ENCODE peak calls at places on chromosomes 7 and 10, in four cellular contexts. One of them, this sample, is unnamed.
A peak's percentile ranks its signal among the peaks of the same experiment; 100 is the strongest.

GRCh38 chr7:137818036-137818435 is 28.7 kb downstream of the DGKI start:
- DNase-seq in progenitor cell of endocrine pancreas: no peak
- DNase-seq in NCI-H1694 treated with DMSO at 0.1 percent for 48 hours: no peak
- DNase-seq in uterus: no peak
- DNase-seq in this sample: no peak

GRCh38 chr10:53839437-53840039 is 961.5 kb downstream of the PCDH15 start:
- DNase-seq in progenitor cell of endocrine pancreas: no peak
- DNase-seq in uterus: no peak
- DNase-seq in NCI-H1694 treated with DMSO at 0.1 percent for 48 hours: peak; percentile 1
- DNase-seq in this sample: peak; percentile 20

GRCh38 chr7:145909956-145910611 is 206.5 kb upstream of the CNTNAP2 start:
- DNase-seq in progenitor cell of endocrine pancreas: no peak
- DNase-seq in NCI-H1694 treated with DMSO at 0.1 percent for 48 hours: no peak
- DNase-seq in uterus: no peak
- DNase-seq in this sample: no peak

GRCh38 chr7:131529179-131529578 is 27.2 kb downstream of the PODXL start:
- DNase-seq in uterus: no peak
- DNase-seq in NCI-H1694 treated with DMSO at 0.1 percent for 48 hours: no peak
- DNase-seq in progenitor cell of endocrine pancreas: no peak
- DNase-seq in this sample: no peak

GRCh38 chr10:73159038-73159648 is 8.7 kb downstream of the ECD start:
- DNase-seq in uterus: peak; percentile 47
- DNase-seq in NCI-H1694 treated with DMSO at 0.1 percent for 48 hours: peak; percentile 16
- DNase-seq in progenitor cell of endocrine pancreas: peak; percentile 20
- DNase-seq in this sample: peak; percentile 39

GRCh38 chr10:8776926-8777625 is 722.6 kb downstream of the GATA3 start:
- DNase-seq in uterus: no peak
- DNase-seq in NCI-H1694 treated with DMSO at 0.1 percent for 48 hours: no peak
- DNase-seq in progenitor cell of endocrine pancreas: no peak
- DNase-seq in this sample: no peak

GRCh38 chr7:121204537-121204936 is 124.3 kb upstream of the WNT16 start:
- DNase-seq in NCI-H1694 treated with DMSO at 0.1 percent for 48 hours: no peak
- DNase-seq in uterus: no peak
- DNase-seq in progenitor cell of endocrine pancreas: no peak
- DNase-seq in this sample: no peak

GRCh38 chr7:103480771-103481170 is 34.8 kb upstream of the SLC26A5 start:
- DNase-seq in progenitor cell of endocrine pancreas: no peak
- DNase-seq in uterus: no peak
- DNase-seq in NCI-H1694 treated with DMSO at 0.1 percent for 48 hours: no peak
- DNase-seq in this sample: no peak

GRCh38 chr10:118343115-118343514 is 991 bp upstream of the FAM204A start:
- DNase-seq in uterus: no peak
- DNase-seq in progenitor cell of endocrine pancreas: no peak
- DNase-seq in NCI-H1694 treated with DMSO at 0.1 percent for 48 hours: no peak
- DNase-seq in this sample: no peak

GRCh38 chr7:1156782-1157535 is 3.0 kb downstream of the ZFAND2A start:
- DNase-seq in progenitor cell of endocrine pancreas: no peak
- DNase-seq in uterus: no peak
- DNase-seq in NCI-H1694 treated with DMSO at 0.1 percent for 48 hours: no peak
- DNase-seq in this sample: no peak

GRCh38 chr10:117318909-117319308 is 56.3 kb downstream of the PDZD8 start:
- DNase-seq in progenitor cell of endocrine pancreas: no peak
- DNase-seq in uterus: no peak
- DNase-seq in NCI-H1694 treated with DMSO at 0.1 percent for 48 hours: no peak
- DNase-seq in this sample: no peak

GRCh38 chr10:12418725-12419278 is 69.5 kb downstream of the CAMK1D start:
- DNase-seq in progenitor cell of endocrine pancreas: no peak
- DNase-seq in uterus: peak; percentile 42
- DNase-seq in NCI-H1694 treated with DMSO at 0.1 percent for 48 hours: no peak
- DNase-seq in this sample: no peak

GRCh38 chr7:48837266-48837665 is 87.1 kb upstream of the CDC14C start:
- DNase-seq in NCI-H1694 treated with DMSO at 0.1 percent for 48 hours: no peak
- DNase-seq in uterus: no peak
- DNase-seq in progenitor cell of endocrine pancreas: no peak
- DNase-seq in this sample: no peak

GRCh38 chr7:76383089-76383944 is 24.5 kb upstream of the YWHAG start:
- DNase-seq in uterus: no peak
- DNase-seq in progenitor cell of endocrine pancreas: no peak
- DNase-seq in NCI-H1694 treated with DMSO at 0.1 percent for 48 hours: no peak
- DNase-seq in this sample: no peak

GRCh38 chr10:106506509-106507265 is 657.8 kb downstream of the SORCS1 start:
- DNase-seq in NCI-H1694 treated with DMSO at 0.1 percent for 48 hours: no peak
- DNase-seq in progenitor cell of endocrine pancreas: no peak
- DNase-seq in uterus: no peak
- DNase-seq in this sample: no peak

GRCh38 chr7:125391921-125392320 is 462.3 kb upstream of the POT1 start:
- DNase-seq in NCI-H1694 treated with DMSO at 0.1 percent for 48 hours: no peak
- DNase-seq in uterus: no peak
- DNase-seq in progenitor cell of endocrine pancreas: no peak
- DNase-seq in this sample: no peak

GRCh38 chr10:31030216-31030615 is 1.4 kb downstream of the ZNF438 start:
- DNase-seq in progenitor cell of endocrine pancreas: no peak
- DNase-seq in NCI-H1694 treated with DMSO at 0.1 percent for 48 hours: no peak
- DNase-seq in uterus: no peak
- DNase-seq in this sample: no peak

GRCh38 chr10:19788075-19788686 is 28.1 kb upstream of the PLXDC2 start:
- DNase-seq in uterus: no peak
- DNase-seq in progenitor cell of endocrine pancreas: no peak
- DNase-seq in NCI-H1694 treated with DMSO at 0.1 percent for 48 hours: peak; percentile 19
- DNase-seq in this sample: no peak

GRCh38 chr7:75987026-75987804 is 7.2 kb downstream of the TMEM120A start:
- DNase-seq in NCI-H1694 treated with DMSO at 0.1 percent for 48 hours: no peak
- DNase-seq in progenitor cell of endocrine pancreas: no peak
- DNase-seq in uterus: peak; percentile 12
- DNase-seq in this sample: no peak

GRCh38 chr7:102061981-102062390 is 224.7 kb upstream of the SH2B2 start:
- DNase-seq in progenitor cell of endocrine pancreas: no peak
- DNase-seq in NCI-H1694 treated with DMSO at 0.1 percent for 48 hours: no peak
- DNase-seq in uterus: no peak
- DNase-seq in this sample: no peak

GRCh38 chr7:70178787-70179186 is 580.5 kb downstream of the AUTS2 start:
- DNase-seq in progenitor cell of endocrine pancreas: no peak
- DNase-seq in uterus: no peak
- DNase-seq in NCI-H1694 treated with DMSO at 0.1 percent for 48 hours: no peak
- DNase-seq in this sample: no peak

GRCh38 chr10:62083868-62084267 is 182.4 kb downstream of the ARID5B start:
- DNase-seq in uterus: peak; percentile 69
- DNase-seq in progenitor cell of endocrine pancreas: no peak
- DNase-seq in NCI-H1694 treated with DMSO at 0.1 percent for 48 hours: peak; percentile 91
- DNase-seq in this sample: no peak

GRCh38 chr7:135976312-135977019 is 693 bp downstream of the MTPN start:
- DNase-seq in progenitor cell of endocrine pancreas: no peak
- DNase-seq in uterus: no peak
- DNase-seq in NCI-H1694 treated with DMSO at 0.1 percent for 48 hours: no peak
- DNase-seq in this sample: no peak

GRCh38 chr10:97596101-97597055 is 6.9 kb downstream of the C10orf62 start:
- DNase-seq in NCI-H1694 treated with DMSO at 0.1 percent for 48 hours: no peak
- DNase-seq in uterus: peak; percentile 60
- DNase-seq in progenitor cell of endocrine pancreas: no peak
- DNase-seq in this sample: no peak

GRCh38 chr7:1243964-1244416 is 11.3 kb downstream of the UNCX start:
- DNase-seq in progenitor cell of endocrine pancreas: no peak
- DNase-seq in NCI-H1694 treated with DMSO at 0.1 percent for 48 hours: no peak
- DNase-seq in uterus: no peak
- DNase-seq in this sample: no peak

GRCh38 chr10:60434418-60435046 is 44.9 kb upstream of the ANK3 start:
- DNase-seq in uterus: peak; percentile 18
- DNase-seq in progenitor cell of endocrine pancreas: no peak
- DNase-seq in NCI-H1694 treated with DMSO at 0.1 percent for 48 hours: peak; percentile 69
- DNase-seq in this sample: peak; percentile 90

GRCh38 chr10:11742009-11742778 is at the start of gene ECHDC3:
- DNase-seq in uterus: peak; percentile 67
- DNase-seq in NCI-H1694 treated with DMSO at 0.1 percent for 48 hours: no peak
- DNase-seq in progenitor cell of endocrine pancreas: no peak
- DNase-seq in this sample: peak; percentile 11

GRCh38 chr10:128287921-128288320 is 161.7 kb upstream of the MKI67 start:
- DNase-seq in NCI-H1694 treated with DMSO at 0.1 percent for 48 hours: no peak
- DNase-seq in uterus: no peak
- DNase-seq in progenitor cell of endocrine pancreas: no peak
- DNase-seq in this sample: no peak

GRCh38 chr10:126208736-126209317 is 179.4 kb downstream of the ADAM12 start:
- DNase-seq in uterus: no peak
- DNase-seq in progenitor cell of endocrine pancreas: no peak
- DNase-seq in NCI-H1694 treated with DMSO at 0.1 percent for 48 hours: no peak
- DNase-seq in this sample: no peak

GRCh38 chr10:93274419-93274818 is 200.7 kb downstream of the CYP26A1 start:
- DNase-seq in uterus: no peak
- DNase-seq in progenitor cell of endocrine pancreas: no peak
- DNase-seq in NCI-H1694 treated with DMSO at 0.1 percent for 48 hours: no peak
- DNase-seq in this sample: no peak

GRCh38 chr10:3803295-3803883 is 18.4 kb upstream of the KLF6 start:
- DNase-seq in progenitor cell of endocrine pancreas: no peak
- DNase-seq in NCI-H1694 treated with DMSO at 0.1 percent for 48 hours: no peak
- DNase-seq in uterus: no peak
- DNase-seq in this sample: no peak

GRCh38 chr10:15316144-15316543 is 54.9 kb downstream of the FAM171A1 start:
- DNase-seq in progenitor cell of endocrine pancreas: no peak
- DNase-seq in uterus: no peak
- DNase-seq in NCI-H1694 treated with DMSO at 0.1 percent for 48 hours: no peak
- DNase-seq in this sample: no peak

GRCh38 chr10:103475437-103475836 is 3.6 kb downstream of the CALHM3 start:
- DNase-seq in NCI-H1694 treated with DMSO at 0.1 percent for 48 hours: no peak
- DNase-seq in progenitor cell of endocrine pancreas: no peak
- DNase-seq in uterus: no peak
- DNase-seq in this sample: no peak

GRCh38 chr10:102468683-102469082 is 17.3 kb upstream of the C10orf95 start:
- DNase-seq in progenitor cell of endocrine pancreas: no peak
- DNase-seq in uterus: no peak
- DNase-seq in NCI-H1694 treated with DMSO at 0.1 percent for 48 hours: no peak
- DNase-seq in this sample: no peak

GRCh38 chr7:116834815-116835533 is 27.4 kb upstream of the CAPZA2 start:
- DNase-seq in progenitor cell of endocrine pancreas: no peak
- DNase-seq in uterus: no peak
- DNase-seq in NCI-H1694 treated with DMSO at 0.1 percent for 48 hours: no peak
- DNase-seq in this sample: no peak

GRCh38 chr10:22620140-22620857 is 94.1 kb downstream of the PIP4K2A start:
- DNase-seq in progenitor cell of endocrine pancreas: no peak
- DNase-seq in NCI-H1694 treated with DMSO at 0.1 percent for 48 hours: peak; percentile 20
- DNase-seq in uterus: peak; percentile 44
- DNase-seq in this sample: peak; percentile 47

GRCh38 chr7:26454180-26454579 is 162.5 kb downstream of the SNX10 start:
- DNase-seq in progenitor cell of endocrine pancreas: no peak
- DNase-seq in NCI-H1694 treated with DMSO at 0.1 percent for 48 hours: no peak
- DNase-seq in uterus: no peak
- DNase-seq in this sample: no peak